ENCODE peak calls at places on chromosomes 4 and X, in eight cellular contexts. O is NCI-H1092 treated with DMSO at 0.1 percent for 48 hours, K is AG08396, L is HT-29, P is A172, V is dorsolateral prefrontal cortex, D is left cardiac atrium, F is upper lobe of right lung. R is an unnamed sample.

GRCh38 chr4:15164571-15164970 is 162.3 kb downstream of the CPEB2 start:
- DNase-seq in O (no peak), K (no peak), L (no peak), P (peak), V (no peak), D (no peak), F (no peak), R (no peak)

GRCh38 chrX:9955506-9955905 is 11.7 kb upstream of the CLDN34 start:
- DNase-seq in O (no peak), K (peak), L (no peak), P (no peak), V (no peak), D (no peak), F (no peak), R (no peak)

GRCh38 chr4:188854451-188854850 is 715.2 kb downstream of the TRIML1 start:
- DNase-seq in O (no peak), K (no peak), L (no peak), P (peak), V (no peak), D (no peak), F (no peak), R (no peak)

GRCh38 chr4:87985097-87985886 is 9.8 kb downstream of the SPP1 start:
- DNase-seq in O (peak), K (peak), L (peak), P (peak), V (peak), D (no peak), F (peak), R (peak)

GRCh38 chrX:31353095-31353494 is 281.3 kb upstream of the FTHL17 start:
- DNase-seq in O (no peak), K (no peak), L (no peak), P (peak), V (no peak), D (no peak), F (no peak), R (no peak)

GRCh38 chrX:23854945-23855344 is 52.8 kb downstream of the APOO start:
- DNase-seq in O (no peak), K (no peak), L (no peak), P (no peak), V (no peak), D (no peak), F (peak), R (no peak)

GRCh38 chr4:108941914-108942379 is 179.1 kb upstream of the ETNPPL start:
- DNase-seq in O (no peak), K (no peak), L (no peak), P (no peak), V (no peak), D (no peak), F (no peak), R (no peak)

GRCh38 chr4:26346203-26346620 is 25.4 kb downstream of the RBPJ start:
- DNase-seq in O (no peak), K (no peak), L (no peak), P (peak), V (no peak), D (no peak), F (no peak), R (no peak)

GRCh38 chrX:136646602-136647239 is 1.2 kb upstream of the CD40LG start:
- DNase-seq in O (no peak), K (no peak), L (no peak), P (no peak), V (no peak), D (no peak), F (no peak), R (no peak)

GRCh38 chrX:53321943-53322497 is 40.6 kb upstream of the IQSEC2 start:
- DNase-seq in O (no peak), K (no peak), L (no peak), P (no peak), V (no peak), D (no peak), F (no peak), R (no peak)

GRCh38 chrX:253451-254297 is 27.5 kb upstream of the PLCXD1 start:
- DNase-seq in O (no peak), K (no peak), L (no peak), P (no peak), V (no peak), D (no peak), F (peak), R (no peak)

GRCh38 chr4:95362906-95363578 is 185.7 kb downstream of the UNC5C start:
- DNase-seq in O (peak), K (no peak), L (peak), P (peak), V (no peak), D (no peak), F (no peak), R (no peak)

GRCh38 chrX:123924181-123924580 is 37.3 kb upstream of the STAG2 start:
- DNase-seq in O (no peak), K (no peak), L (no peak), P (no peak), V (no peak), D (no peak), F (no peak), R (no peak)

GRCh38 chr4:16912896-16913295 is 14.5 kb upstream of the LDB2 start:
- DNase-seq in O (no peak), K (no peak), L (no peak), P (no peak), V (no peak), D (no peak), F (no peak), R (no peak)

GRCh38 chr4:106816501-106816900 is 219.6 kb downstream of the DKK2 start:
- DNase-seq in O (no peak), K (peak), L (no peak), P (no peak), V (no peak), D (no peak), F (no peak), R (no peak)

GRCh38 chr4:39812500-39812899 is 114.6 kb downstream of the UBE2K start:
- DNase-seq in O (no peak), K (no peak), L (no peak), P (no peak), V (no peak), D (no peak), F (peak), R (no peak)

GRCh38 chrX:133776072-133776471 is 209.3 kb downstream of the GPC3 start:
- DNase-seq in O (peak), K (no peak), L (peak), P (no peak), V (no peak), D (peak), F (peak), R (no peak)

GRCh38 chrX:103773445-103773844 is 3.2 kb upstream of the PLP1 start:
- DNase-seq in O (no peak), K (no peak), L (no peak), P (no peak), V (no peak), D (no peak), F (no peak), R (no peak)

GRCh38 chr4:99687120-99687519 is 29.5 kb upstream of the C4orf54 start:
- DNase-seq in O (no peak), K (no peak), L (no peak), P (no peak), V (no peak), D (no peak), F (no peak), R (no peak)

GRCh38 chr4:87525636-87526035 is 3.5 kb downstream of the SPARCL1 start:
- DNase-seq in O (peak), K (no peak), L (no peak), P (no peak), V (no peak), D (no peak), F (no peak), R (peak)

GRCh38 chr4:78370625-78371372 is 180.8 kb upstream of the ANXA3 start:
- DNase-seq in O (no peak), K (no peak), L (peak), P (no peak), V (no peak), D (no peak), F (no peak), R (no peak)

GRCh38 chr4:79442422-79442821 is 34.4 kb upstream of the GK2 start:
- DNase-seq in O (no peak), K (no peak), L (no peak), P (no peak), V (no peak), D (no peak), F (no peak), R (no peak)

GRCh38 chr4:8682725-8683124 is 90.2 kb downstream of the CPZ start:
- DNase-seq in O (no peak), K (no peak), L (no peak), P (no peak), V (no peak), D (no peak), F (peak), R (no peak)

GRCh38 chr4:98466868-98467599 is 191.4 kb downstream of the TSPAN5 start:
- DNase-seq in O (no peak), K (no peak), L (no peak), P (no peak), V (no peak), D (no peak), F (no peak), R (no peak)

GRCh38 chrX:76555816-76556215 is 128.3 kb downstream of the MAGEE1 start:
- DNase-seq in O (no peak), K (peak), L (peak), P (peak), V (no peak), D (no peak), F (no peak), R (no peak)

GRCh38 chr4:12926189-12927066 is 557.7 kb downstream of the RAB28 start:
- DNase-seq in O (no peak), K (no peak), L (no peak), P (no peak), V (no peak), D (peak), F (no peak), R (no peak)

GRCh38 chr4:181761130-181761529 is 482.1 kb upstream of the TENM3 start:
- DNase-seq in O (no peak), K (no peak), L (no peak), P (no peak), V (no peak), D (no peak), F (no peak), R (no peak)

GRCh38 chr4:78004270-78004669 is 52.9 kb upstream of the FRAS1 start:
- DNase-seq in O (no peak), K (no peak), L (no peak), P (no peak), V (no peak), D (no peak), F (no peak), R (no peak)

GRCh38 chr4:26248647-26249046 is 72.2 kb upstream of the RBPJ start:
- DNase-seq in O (peak), K (peak), L (no peak), P (no peak), V (no peak), D (no peak), F (no peak), R (peak)

GRCh38 chr4:3363411-3364141 is 70.8 kb downstream of the RGS12 start:
- DNase-seq in O (no peak), K (no peak), L (no peak), P (no peak), V (no peak), D (no peak), F (peak), R (no peak)

GRCh38 chr4:165877291-165877690 is 4.3 kb downstream of the TLL1 start:
- DNase-seq in O (no peak), K (no peak), L (no peak), P (no peak), V (no peak), D (no peak), F (no peak), R (no peak)

GRCh38 chr4:17597517-17597916 is 16.9 kb upstream of the MED28 start:
- DNase-seq in O (peak), K (no peak), L (peak), P (peak), V (no peak), D (no peak), F (no peak), R (no peak)

GRCh38 chr4:114782842-114783595 is 184.4 kb downstream of the UGT8 start:
- DNase-seq in O (peak), K (no peak), L (no peak), P (peak), V (no peak), D (no peak), F (no peak), R (no peak)

GRCh38 chr4:176393306-176394013 is 73.7 kb downstream of the SPCS3 start:
- DNase-seq in O (no peak), K (peak), L (no peak), P (no peak), V (no peak), D (no peak), F (no peak), R (no peak)

GRCh38 chrX:11667286-11667685 is 1.6 kb upstream of the ARHGAP6 start:
- DNase-seq in O (no peak), K (no peak), L (no peak), P (no peak), V (no peak), D (no peak), F (no peak), R (no peak)

GRCh38 chr4:2753444-2753843 is 2.7 kb downstream of the TNIP2 start:
- DNase-seq in O (no peak), K (no peak), L (no peak), P (no peak), V (no peak), D (no peak), F (no peak), R (no peak)

GRCh38 chr4:83112678-83113428 is 1.7 kb downstream of the PLAC8 start:
- DNase-seq in O (no peak), K (no peak), L (peak), P (no peak), V (no peak), D (no peak), F (no peak), R (no peak)

GRCh38 chr4:159269143-159269542 is 166.3 kb downstream of the RAPGEF2 start:
- DNase-seq in O (no peak), K (no peak), L (no peak), P (no peak), V (peak), D (no peak), F (no peak), R (no peak)